ENCODE peak calls at places on chromosomes 6 and 20, in five cellular contexts. W is psoas muscle, Q is lung, X is hepatocyte, S is uterus. B is an unnamed sample.

GRCh38 chr6:130055271-130055670 is 36.9 kb downstream of the L3MBTL3 start:
- DNase-seq in W (no peak), Q (no peak), X (no peak), S (no peak), B (no peak)

GRCh38 chr6:17935188-17936149 is 52.0 kb downstream of the KIF13A start:
- DNase-seq in X (no peak), W (no peak), S (no peak), Q (no peak), B (no peak)

GRCh38 chr6:135451617-135452190 is 45.8 kb downstream of the AHI1 start:
- DNase-seq in W (no peak), Q (no peak), X (peak; percentile 55), S (no peak), B (peak; percentile 64)

GRCh38 chr6:70221025-70221714 is 81.7 kb downstream of the COL9A1 start:
- DNase-seq in Q (no peak), X (peak; percentile 66), W (no peak), S (no peak), B (peak; percentile 59)

GRCh38 chr6:164756142-164756541 is 553.3 kb downstream of the C6orf118 start:
- DNase-seq in W (no peak), Q (no peak), S (no peak), X (no peak), B (peak; percentile 17)

GRCh38 chr6:105509506-105510331 is 106.8 kb upstream of the PREP start:
- DNase-seq in W (no peak), S (peak; percentile 34), X (peak; percentile 38), Q (no peak), B (peak; percentile 10)

GRCh38 chr20:40980106-40980827 is 48.4 kb upstream of the TOP1 start:
- DNase-seq in Q (peak; percentile 7), X (no peak), W (no peak), S (no peak), B (no peak)

GRCh38 chr20:41141153-41141815 is 3.9 kb downstream of the PLCG1 start:
- DNase-seq in Q (no peak), X (no peak), S (peak; percentile 66), W (peak; percentile 39), B (no peak)

GRCh38 chr6:148471624-148472494 is 129.2 kb downstream of the SASH1 start:
- DNase-seq in S (no peak), X (peak; percentile 11), W (no peak), Q (no peak), B (no peak)

DNA sequence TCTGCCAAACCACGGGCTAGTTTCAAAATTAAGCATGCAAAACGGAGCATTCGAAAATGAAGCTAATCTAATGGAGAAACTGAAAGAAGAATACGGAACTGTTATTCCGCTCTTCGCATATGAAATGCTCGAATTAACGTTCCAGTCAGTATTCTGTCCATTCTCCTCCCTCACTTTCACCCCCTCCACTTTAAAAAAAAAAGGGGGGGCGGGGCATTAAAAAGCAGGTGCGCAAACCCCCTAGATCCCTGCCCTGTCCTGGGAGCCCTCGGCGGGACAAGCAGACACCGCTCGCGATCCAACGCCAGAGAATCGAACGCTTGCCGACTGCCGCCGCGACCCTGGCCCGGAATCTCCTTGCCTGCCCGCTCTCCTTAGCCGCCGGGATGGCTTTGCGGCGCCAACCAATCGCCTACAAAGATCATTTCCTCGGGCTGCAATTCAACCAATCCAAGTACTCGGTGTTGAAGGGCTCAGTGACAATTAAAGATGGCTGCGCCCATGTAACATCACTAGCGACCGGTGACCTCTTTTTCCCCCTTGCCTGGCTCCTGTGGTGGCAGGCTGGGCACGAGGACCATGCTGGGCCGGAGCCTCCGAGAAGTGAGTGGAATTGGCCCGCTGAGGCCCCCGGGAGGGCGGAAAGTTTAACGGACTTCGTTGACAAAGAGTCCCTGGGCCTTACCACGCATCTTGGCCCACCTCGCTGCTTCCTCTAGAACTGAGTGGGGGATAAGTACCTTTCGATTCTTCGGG is at the start of the genes QRSL1 and RTN4IP1:
- DNase-seq in Q (peak; percentile 89), S (peak; percentile 87), X (peak; percentile 93), W (peak; percentile 80), B (peak; percentile 95)
- H3K27ac ChIP-seq in Q (peak within 1 kb of the TSS; percentile 75), S (peak within 1 kb of the TSS; percentile 73), X (peak within 1 kb of the TSS; percentile 91), W (peak within 1 kb of the TSS; percentile 85), B (peak within 1 kb of the TSS; percentile 86)

GRCh38 chr20:57666106-57666833 is 43.5 kb downstream of the PMEPA1 start:
- DNase-seq in W (no peak), S (no peak), X (no peak), Q (no peak), B (no peak)

GRCh38 chr20:57667924-57668782 is 41.7 kb downstream of the PMEPA1 start:
- DNase-seq in X (no peak), W (no peak), Q (peak; percentile 75), S (no peak), B (no peak)

GRCh38 chr20:57665589-57665971 is 44.2 kb downstream of the PMEPA1 start:
- DNase-seq in X (no peak), Q (no peak), S (no peak), W (no peak), B (no peak)

GRCh38 chr20:57667385-57667784 is 42.4 kb downstream of the PMEPA1 start:
- DNase-seq in X (no peak), Q (no peak), S (no peak), W (no peak), B (no peak)

GRCh38 chr20:57666834-57667157 is 43.0 kb downstream of the PMEPA1 start:
- DNase-seq in S (no peak), W (peak; percentile 1), Q (no peak), X (no peak), B (no peak)
- H3K27ac ChIP-seq in S (no peak overlapping the region), W (no peak overlapping the region), Q (no peak overlapping the region), X (no peak overlapping the region), B (no peak overlapping the region)

GRCh38 chr6:110534731-110535164 is 58.3 kb upstream of the SLC22A16 start:
- DNase-seq in X (no peak), W (no peak), Q (no peak), S (no peak), B (no peak)
- H3K27ac ChIP-seq in X (no peak overlapping the region), W (no peak overlapping the region), Q (no peak overlapping the region), S (no peak overlapping the region), B (no peak overlapping the region)

DNA sequence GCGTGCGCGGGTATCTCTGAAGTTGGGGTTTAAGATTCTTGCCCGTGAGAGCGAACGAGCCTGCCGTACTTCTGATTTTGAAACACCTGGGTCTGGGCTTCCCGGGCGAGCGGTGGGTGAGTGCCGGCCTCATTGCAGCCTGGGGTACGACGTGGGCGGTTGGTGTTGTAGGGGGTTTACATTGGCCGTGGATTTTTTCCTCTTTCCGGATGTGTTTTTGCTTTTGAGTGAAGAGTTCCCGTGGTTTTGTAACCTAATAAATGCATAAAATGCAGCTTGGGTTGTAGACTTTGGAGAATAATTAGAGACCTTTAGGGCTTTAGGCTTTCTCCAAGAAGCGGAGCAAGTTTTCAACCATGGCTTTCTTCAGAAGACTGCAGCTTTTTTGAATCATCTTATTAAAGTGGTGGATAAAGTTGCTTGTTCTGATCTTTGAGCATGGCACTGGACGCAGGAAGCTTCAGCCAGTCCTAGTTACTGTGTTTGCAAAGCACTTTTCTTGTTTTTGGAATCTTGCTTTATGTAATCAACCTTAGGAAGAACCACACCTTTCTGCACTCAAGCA is 314 bp downstream of the FARS2 start:
- DNase-seq in S (no peak), W (no peak), Q (no peak), X (no peak), B (no peak)
- H3K27ac ChIP-seq in S (peak overlapping the region; percentile 97), W (peak overlapping the region; percentile 99), Q (peak overlapping the region; percentile 96), X (peak overlapping the region; percentile 99), B (peak overlapping the region; percentile 99)

DNA sequence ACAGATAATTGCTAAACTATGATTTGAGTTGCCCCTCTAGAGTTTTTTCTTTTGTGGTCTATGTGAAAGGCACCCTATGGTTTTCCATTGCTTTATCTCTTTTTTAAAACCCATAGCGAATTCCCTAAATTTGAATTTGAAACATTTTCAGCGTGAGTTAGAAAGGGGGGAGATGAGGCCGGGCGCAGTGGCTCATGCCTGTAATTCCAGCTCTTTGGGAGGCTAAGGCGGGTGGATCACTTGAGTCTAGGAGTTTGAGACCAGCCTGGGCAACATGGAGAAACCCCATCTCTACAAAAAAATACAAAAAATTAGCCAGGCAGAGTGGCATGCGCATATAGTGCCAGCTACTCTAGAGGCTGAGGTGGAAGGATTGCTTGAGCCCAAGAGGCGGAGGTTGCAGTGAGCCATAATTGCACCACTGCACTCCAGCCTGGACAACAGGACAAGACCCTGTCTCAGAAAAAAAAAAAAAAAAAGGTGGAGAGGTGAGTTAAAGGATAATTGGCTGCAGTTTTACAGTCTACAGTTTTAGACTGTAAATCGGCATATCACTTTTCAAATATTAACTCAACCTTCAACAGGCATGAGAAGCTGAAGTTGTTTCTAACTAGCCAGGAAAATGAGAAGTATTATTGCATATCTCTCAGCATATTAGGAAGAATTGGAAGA is 46.3 kb downstream of the SHLD1 start:
- DNase-seq in Q (no peak), X (no peak), W (no peak), S (no peak), B (no peak)
- H3K27ac ChIP-seq in Q (no peak overlapping the region), X (no peak overlapping the region), W (no peak overlapping the region), S (no peak overlapping the region), B (no peak overlapping the region)

DNA sequence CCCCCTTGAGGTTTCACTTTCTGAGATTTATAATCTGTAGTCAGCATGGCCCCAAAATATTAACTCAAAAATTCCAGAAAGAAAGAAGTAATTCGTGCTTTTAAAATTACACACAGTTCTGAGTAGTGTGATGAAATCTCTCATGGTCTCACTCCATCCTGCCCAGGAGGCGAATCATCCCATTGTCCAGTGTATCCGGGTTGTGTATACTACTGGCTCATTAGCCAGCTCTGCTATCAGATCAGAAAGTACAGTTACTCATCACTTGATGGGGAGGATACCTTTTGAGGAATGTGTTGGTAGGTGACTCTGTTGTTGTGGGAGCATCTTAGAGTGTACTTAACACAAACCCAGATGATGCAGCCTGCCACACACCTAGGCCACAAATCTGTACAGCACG is 65.2 kb downstream of the CDC5L start:
- DNase-seq in S (no peak), X (no peak), Q (no peak), W (no peak), B (no peak)
- H3K27ac ChIP-seq in S (no peak overlapping the region), X (no peak overlapping the region), Q (no peak overlapping the region), W (no peak overlapping the region), B (no peak overlapping the region)

GRCh38 chr6:36116943-36117342 is 13.4 kb upstream of the MAPK13 start:
- DNase-seq in X (no peak), S (no peak), Q (no peak), W (no peak), B (no peak)

GRCh38 chr6:36115412-36115811 is 14.9 kb upstream of the MAPK13 start:
- DNase-seq in W (no peak), Q (no peak), X (no peak), S (no peak), B (no peak)

GRCh38 chr6:36114798-36115408 is 15.4 kb upstream of the MAPK13 start:
- DNase-seq in X (no peak), W (no peak), Q (no peak), S (no peak), B (no peak)

GRCh38 chr6:36116480-36116879 is 13.8 kb upstream of the MAPK13 start:
- DNase-seq in X (no peak), Q (no peak), S (no peak), W (no peak), B (no peak)

GRCh38 chr6:36116066-36116465 is 14.2 kb upstream of the MAPK13 start:
- DNase-seq in S (no peak), X (no peak), Q (no peak), W (no peak), B (no peak)
- H3K27ac ChIP-seq in S (no peak overlapping the region), X (no peak overlapping the region), Q (no peak overlapping the region), W (no peak overlapping the region), B (no peak overlapping the region)